ENCODE peak calls at places on chromosomes 1 and 21, in four cellular contexts. T is left ventricle myocardium inferior, E is AG04450, G is cardiac fibroblast. Y is an unnamed sample.

GRCh38 chr1:85115933-85116332 is 67.6 kb upstream of the MCOLN3 start:
- DNase-seq in E (no peak), T (no peak), G (no peak), Y (no peak)

GRCh38 chr1:7591565-7591964 is 179.5 kb upstream of the VAMP3 start:
- DNase-seq in E (no peak), G (no peak), T (no peak), Y (peak; percentile 65)

GRCh38 chr1:59994302-59995198 is 68.0 kb upstream of the CYP2J2 start:
- DNase-seq in E (no peak), T (no peak), G (peak; percentile 50), Y (no peak)

GRCh38 chr1:29518183-29518835 is 282.0 kb downstream of the PTPRU start:
- DNase-seq in E (no peak), G (no peak), T (no peak), Y (peak; percentile 36)

GRCh38 chr1:227066999-227067398 is 126.9 kb downstream of the COQ8A start:
- DNase-seq in E (no peak), G (no peak), T (no peak), Y (no peak)

GRCh38 chr1:40944326-40944725 is 35.2 kb upstream of the CTPS1 start:
- DNase-seq in E (peak; percentile 76), G (peak; percentile 96), T (no peak), Y (no peak)

GRCh38 chr1:228009828-228010775 is 3.3 kb downstream of the WNT3A start:
- DNase-seq in E (no peak), T (no peak), G (no peak), Y (peak; percentile 49)

GRCh38 chr1:50103615-50104081 is 5.1 kb upstream of the ELAVL4 start:
- DNase-seq in E (no peak), G (no peak), T (no peak), Y (no peak)

GRCh38 chr1:93437976-93438605 is 9.8 kb upstream of the FNBP1L start:
- DNase-seq in T (no peak), G (peak; percentile 78), E (peak; percentile 20), Y (no peak)

GRCh38 chr1:198934901-198935301 is 296.1 kb downstream of the PTPRC start:
- DNase-seq in T (no peak), E (no peak), G (peak; percentile 33), Y (no peak)

GRCh38 chr21:38402291-38402690 is 96.0 kb downstream of the ERG start:
- DNase-seq in T (no peak), E (no peak), G (no peak), Y (no peak)

GRCh38 chr1:172118618-172119017 is 277.3 kb downstream of the DNM3 start:
- DNase-seq in G (no peak), T (no peak), E (no peak), Y (no peak)

GRCh38 chr1:23216771-23217420 is 406 bp downstream of the HTR1D start:
- DNase-seq in T (no peak), E (no peak), G (no peak), Y (no peak)

GRCh38 chr1:207925210-207925609 is 14.3 kb upstream of the CD34 start:
- DNase-seq in E (no peak), T (peak; percentile 59), G (peak; percentile 58), Y (peak; percentile 83)

GRCh38 chr1:41558761-41559171 is 74.3 kb upstream of the EDN2 start:
- DNase-seq in E (no peak), G (no peak), T (peak; percentile 79), Y (no peak)

GRCh38 chr1:109216662-109217061 is 2.9 kb downstream of the SARS1 start:
- DNase-seq in E (no peak), T (no peak), G (no peak), Y (no peak)

GRCh38 chr21:32347887-32348450 is 44.8 kb downstream of the URB1 start:
- DNase-seq in E (no peak), G (no peak), T (no peak), Y (no peak)

GRCh38 chr1:6580588-6581270 is 935 bp downstream of the ZBTB48 start:
- DNase-seq in T (no peak), G (no peak), E (no peak), Y (no peak)

GRCh38 chr1:232617237-232617636 is 12.7 kb downstream of the SIPA1L2 start:
- DNase-seq in G (no peak), T (no peak), E (no peak), Y (no peak)

GRCh38 chr1:25890249-25891034 is 14.9 kb upstream of the PAQR7 start:
- DNase-seq in E (no peak), T (no peak), G (no peak), Y (no peak)

GRCh38 chr1:55868026-55868425 is 652.9 kb upstream of the USP24 start:
- DNase-seq in T (no peak), G (peak; percentile 15), E (no peak), Y (no peak)

GRCh38 chr1:46043491-46044017 is 88.9 kb downstream of the PIK3R3 start:
- DNase-seq in E (no peak), T (no peak), G (no peak), Y (no peak)

GRCh38 chr1:203519053-203519770 is 25.3 kb downstream of the OPTC start:
- DNase-seq in T (no peak), E (no peak), G (no peak), Y (peak; percentile 33)

GRCh38 chr1:154992721-154993571 is 440 bp upstream of the LENEP start:
- DNase-seq in E (no peak), T (no peak), G (peak; percentile 57), Y (peak; percentile 33)

GRCh38 chr1:37031871-37032270 is 2.4 kb downstream of the GRIK3 start:
- DNase-seq in T (no peak), E (no peak), G (no peak), Y (no peak)

GRCh38 chr1:37033355-37034291 is 692 bp downstream of the GRIK3 start:
- DNase-seq in E (no peak), T (no peak), G (no peak), Y (no peak)

GRCh38 chr1:37034301-37035013 is at the start of gene GRIK3:
- DNase-seq in G (no peak), E (no peak), T (no peak), Y (no peak)

GRCh38 chr1:37031419-37031818 is 2.9 kb downstream of the GRIK3 start:
- DNase-seq in E (no peak), T (no peak), G (no peak), Y (no peak)

GRCh38 chr1:37032660-37033354 is 1.5 kb downstream of the GRIK3 start:
- DNase-seq in E (no peak), T (no peak), G (no peak), Y (no peak)
- H3K4me3 ChIP-seq in E (no peak overlapping the region), T (peak overlapping the region; percentile 46), G (no peak overlapping the region), Y (no peak overlapping the region)

DNA sequence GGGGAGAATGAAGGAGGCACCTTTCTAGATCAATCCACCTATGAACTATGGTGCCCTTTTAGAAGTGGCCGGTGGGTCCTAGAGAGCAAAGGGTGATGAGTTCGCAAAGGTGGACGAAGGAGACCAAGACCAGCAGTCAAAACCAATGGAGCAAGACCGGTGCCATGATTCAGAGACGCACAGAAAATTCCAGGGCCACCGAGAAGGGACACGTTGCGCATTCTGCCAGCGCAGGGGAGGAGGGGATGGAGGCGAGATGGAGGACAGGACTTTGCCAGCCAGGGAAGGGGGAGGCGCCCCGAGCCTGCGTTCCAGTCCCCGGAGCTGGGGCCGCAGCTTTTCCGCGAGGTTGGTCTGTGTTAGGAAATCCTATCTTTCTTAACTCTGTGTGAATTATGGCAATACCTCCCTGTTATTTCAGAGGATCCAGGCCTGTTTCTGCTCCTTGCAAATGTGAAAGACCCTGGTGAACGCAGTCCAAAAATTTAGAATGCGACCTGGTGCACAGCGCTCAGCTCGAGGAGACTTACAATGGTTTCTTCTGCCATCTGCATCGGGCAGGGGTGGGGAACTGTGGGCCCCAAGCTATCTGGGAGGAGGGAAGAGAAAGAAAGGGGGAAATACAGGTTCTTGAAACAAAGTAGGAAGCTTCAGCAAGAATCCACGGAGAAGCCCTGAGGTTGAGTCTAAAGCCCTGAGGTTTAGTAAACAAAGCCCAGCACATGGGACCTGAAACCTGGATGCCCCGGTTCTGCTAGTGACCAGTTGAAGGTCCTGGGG is 129.4 kb downstream of the MRPS6 start:
- DNase-seq in G (peak; percentile 32), T (peak; percentile 25), E (no peak), Y (peak; percentile 72)
- H3K4me3 ChIP-seq in G (no peak overlapping the region), T (peak overlapping the region; percentile 68), E (no peak overlapping the region), Y (no peak overlapping the region)

GRCh38 chr1:174965006-174965971 is 34.5 kb upstream of the CACYBP start:
- DNase-seq in T (no peak), G (peak; percentile 30), E (no peak), Y (no peak)
- H3K4me3 ChIP-seq in T (peak overlapping the region; percentile 32), G (no peak overlapping the region), E (no peak overlapping the region), Y (no peak overlapping the region)

GRCh38 chr21:29387598-29387997 is 88.9 kb downstream of the BACH1 start:
- DNase-seq in T (no peak), G (no peak), E (no peak), Y (no peak)
- H3K4me3 ChIP-seq in T (no peak overlapping the region), G (no peak overlapping the region), E (no peak overlapping the region), Y (no peak overlapping the region)

GRCh38 chr1:83769072-83769471 is 229.9 kb downstream of the TTLL7 start:
- DNase-seq in E (no peak), T (no peak), G (no peak), Y (no peak)
- H3K4me3 ChIP-seq in E (no peak overlapping the region), T (no peak overlapping the region), G (no peak overlapping the region), Y (no peak overlapping the region)